ENCODE peak calls at places on chromosomes 3 and 15, in four cellular contexts. K is activated T-helper 1 cell treated with anti-CD3 and anti-CD28 coated beads, Interleukin-12 subunit alpha, Interleukin-12 subunit beta, Interleukin-2, Interleukin-4 antibody, amounts not matched to agents 30 ng/mL and 10 ng/mL and 1 ng/mL, durations not matched to agents 14 hours and 24 hours and 36 hours; M is fibroblast of mammary gland; D is endothelial cell. V is an unnamed sample.

GRCh38 chr15:93182806-93183205 is 93.8 kb upstream of the RGMA start:
- DNase-seq in K (no peak), M (no peak), D (peak; percentile 41), V (no peak)

GRCh38 chr3:161096771-161097367 is 8.3 kb downstream of the B3GALNT1 start:
- DNase-seq in K (no peak), M (no peak), D (peak; percentile 13), V (no peak)

GRCh38 chr3:26308454-26308853 is 314.1 kb upstream of the LRRC3B start:
- DNase-seq in D (no peak), K (no peak), M (no peak), V (no peak)

GRCh38 chr3:170440346-170440745 is 21.7 kb downstream of the CLDN11 start:
- DNase-seq in M (peak; percentile 63), D (no peak), K (no peak), V (no peak)

GRCh38 chr3:8709801-8710524 is 23.6 kb upstream of the CAV3 start:
- DNase-seq in M (no peak), D (no peak), K (no peak), V (no peak)

GRCh38 chr15:97026781-97027180 is 696.3 kb downstream of the NR2F2 start:
- DNase-seq in M (no peak), K (no peak), D (no peak), V (no peak)

GRCh38 chr3:189109145-189109544 is 62.6 kb upstream of the TPRG1 start:
- DNase-seq in D (no peak), K (no peak), M (no peak), V (no peak)

GRCh38 chr3:30496496-30496966 is 109.9 kb upstream of the TGFBR2 start:
- DNase-seq in D (no peak), M (peak; percentile 84), K (no peak), V (peak; percentile 96)

GRCh38 chr15:49865925-49866757 is 245.3 kb downstream of the DTWD1 start:
- DNase-seq in K (no peak), D (no peak), M (peak; percentile 80), V (peak; percentile 75)

GRCh38 chr3:63724987-63725386 is 72.5 kb downstream of the SNTN start:
- DNase-seq in D (no peak), K (no peak), M (peak; percentile 85), V (peak; percentile 74)

GRCh38 chr3:58043933-58044332 is 35.7 kb downstream of the FLNB start:
- DNase-seq in M (no peak), D (no peak), K (no peak), V (no peak)

GRCh38 chr3:197949767-197950660 is at the start of gene RPL35A:
- DNase-seq in D (peak; percentile 77), M (peak; percentile 94), K (peak; percentile 79), V (peak; percentile 93)

GRCh38 chr3:56958879-56959607 is 101.4 kb upstream of the SPATA12 start:
- DNase-seq in D (no peak), M (no peak), K (no peak), V (no peak)

GRCh38 chr3:197734667-197735318 is 1.9 kb downstream of the RUBCN start:
- DNase-seq in D (no peak), M (no peak), K (no peak), V (no peak)

GRCh38 chr15:68055224-68055705 is 1.1 kb downstream of the PIAS1 start:
- DNase-seq in M (peak; percentile 61), D (peak; percentile 19), K (peak; percentile 36), V (peak; percentile 78)

GRCh38 chr15:88012233-88012632 is 244.3 kb downstream of the NTRK3 start:
- DNase-seq in D (no peak), M (no peak), K (no peak), V (no peak)

GRCh38 chr15:42137461-42138261 is 18.8 kb downstream of the PLA2G4F start:
- DNase-seq in D (peak; percentile 40), K (no peak), M (peak; percentile 57), V (peak; percentile 43)

GRCh38 chr3:23620616-23621015 is 185.1 kb upstream of the UBE2E1 start:
- DNase-seq in M (no peak), D (no peak), K (no peak), V (no peak)

GRCh38 chr3:10757821-10758130 is 58.3 kb upstream of the SLC6A11 start:
- DNase-seq in D (no peak), M (no peak), K (no peak), V (no peak)

GRCh38 chr3:9647450-9647849 is 1.9 kb upstream of the MTMR14 start:
- DNase-seq in K (no peak), D (no peak), M (no peak), V (no peak)

V was measured in LHCN-M2.